ENCODE peak calls at places on chromosomes 1 and 21, in five cellular contexts. One of them, this sample, is unnamed. For H3K36me3 and H3K27me3, the result is how much of the 10 kb centered on the place peaks cover.

GRCh38 chr21:33237446-33237845 is 7.7 kb downstream of the IFNAR2 start:
- DNase-seq in left ventricle myocardium inferior: no peak
- DNase-seq in ovary: no peak
- DNase-seq in mesenchymal stem cell: no peak
- DNase-seq in K562: no peak
- DNase-seq in this sample: no peak

GRCh38 chr1:166479052-166479631 is 312.3 kb upstream of the FAM78B start:
- DNase-seq in left ventricle myocardium inferior: peak
- DNase-seq in ovary: peak
- DNase-seq in mesenchymal stem cell: peak
- DNase-seq in K562: peak
- DNase-seq in this sample: peak

GRCh38 chr1:55329091-55329490 is 113.9 kb upstream of the USP24 start:
- DNase-seq in left ventricle myocardium inferior: peak
- DNase-seq in ovary: no peak
- DNase-seq in mesenchymal stem cell: peak
- DNase-seq in K562: no peak
- DNase-seq in this sample: no peak

GRCh38 chr1:184299076-184299790 is 87.6 kb upstream of the C1orf21 start:
- DNase-seq in left ventricle myocardium inferior: no peak
- DNase-seq in ovary: no peak
- DNase-seq in mesenchymal stem cell: peak
- DNase-seq in K562: no peak
- DNase-seq in this sample: no peak

GRCh38 chr1:70140343-70140742 is 65.0 kb downstream of the LRRC40 start:
- DNase-seq in left ventricle myocardium inferior: no peak
- DNase-seq in ovary: peak
- DNase-seq in mesenchymal stem cell: peak
- DNase-seq in K562: no peak
- DNase-seq in this sample: no peak

GRCh38 chr1:47664356-47664755 is 226.5 kb downstream of the FOXD2 start:
- DNase-seq in left ventricle myocardium inferior: no peak
- DNase-seq in ovary: no peak
- DNase-seq in mesenchymal stem cell: no peak
- DNase-seq in K562: no peak
- DNase-seq in this sample: no peak

GRCh38 chr1:39262802-39263201 is 58.3 kb downstream of the MACF1 start:
- DNase-seq in left ventricle myocardium inferior: no peak
- DNase-seq in ovary: no peak
- DNase-seq in mesenchymal stem cell: peak
- DNase-seq in K562: no peak
- DNase-seq in this sample: no peak

GRCh38 chr21:27693376-27693775 is 726.5 kb upstream of the ADAMTS5 start:
- DNase-seq in left ventricle myocardium inferior: no peak
- DNase-seq in ovary: no peak
- DNase-seq in mesenchymal stem cell: peak
- DNase-seq in K562: no peak
- DNase-seq in this sample: no peak

GRCh38 chr1:221157026-221157761 is 278.0 kb downstream of the HLX start:
- DNase-seq in left ventricle myocardium inferior: no peak
- DNase-seq in ovary: no peak
- DNase-seq in mesenchymal stem cell: no peak
- DNase-seq in K562: no peak
- DNase-seq in this sample: no peak

GRCh38 chr1:115469703-115470476 is 131.8 kb upstream of the NGF start:
- DNase-seq in left ventricle myocardium inferior: peak
- DNase-seq in ovary: peak
- DNase-seq in mesenchymal stem cell: peak
- DNase-seq in K562: peak
- DNase-seq in this sample: peak

GRCh38 chr1:6270432-6270831 is 9.5 kb upstream of the GPR153 start:
- DNase-seq in left ventricle myocardium inferior: no peak
- DNase-seq in ovary: no peak
- DNase-seq in mesenchymal stem cell: no peak
- DNase-seq in K562: no peak
- DNase-seq in this sample: no peak

GRCh38 chr1:109923131-109923945 is 12.7 kb downstream of the CSF1 start:
- DNase-seq in left ventricle myocardium inferior: no peak
- DNase-seq in ovary: peak
- DNase-seq in mesenchymal stem cell: no peak
- DNase-seq in K562: peak
- DNase-seq in this sample: peak

GRCh38 chr21:20215959-20216358 is 782.2 kb upstream of the NCAM2 start:
- DNase-seq in left ventricle myocardium inferior: no peak
- DNase-seq in ovary: no peak
- DNase-seq in mesenchymal stem cell: no peak
- DNase-seq in K562: no peak
- DNase-seq in this sample: no peak

GRCh38 chr21:25360593-25360992 is 246.7 kb downstream of the MRPL39 start:
- DNase-seq in left ventricle myocardium inferior: no peak
- DNase-seq in ovary: no peak
- DNase-seq in mesenchymal stem cell: no peak
- DNase-seq in K562: no peak
- DNase-seq in this sample: no peak

DNA sequence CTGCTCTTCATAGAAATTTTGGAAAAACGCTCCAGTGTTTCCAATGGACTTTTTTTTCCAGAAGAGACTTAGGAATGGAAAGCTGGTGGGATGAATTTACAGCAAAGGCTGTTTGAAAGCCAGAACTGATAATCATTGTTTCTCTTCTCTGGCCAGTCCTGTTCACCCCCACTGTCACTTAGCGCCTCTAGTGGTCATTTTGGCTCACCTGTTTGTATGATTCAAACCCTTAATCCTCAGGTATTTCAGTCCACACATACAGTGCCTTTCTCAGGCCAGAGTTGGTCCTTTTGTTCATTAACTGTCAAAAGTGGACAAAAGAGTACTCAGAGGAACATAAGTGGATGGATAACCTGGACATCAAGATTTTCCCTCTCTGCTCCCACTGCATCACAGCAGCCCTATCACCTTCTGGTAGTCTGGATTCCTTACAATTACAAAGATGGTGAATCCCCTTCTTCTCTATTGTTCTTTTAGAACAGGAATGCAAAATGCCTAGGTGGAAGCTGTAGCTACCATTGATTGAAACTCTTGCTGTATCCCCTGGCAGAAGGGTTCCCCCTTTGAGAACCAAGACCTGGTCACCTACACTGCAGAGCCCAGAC is 177.6 kb upstream of the OLFM3 start:
- DNase-seq in left ventricle myocardium inferior: no peak
- DNase-seq in ovary: no peak
- DNase-seq in mesenchymal stem cell: no peak
- DNase-seq in K562: peak
- DNase-seq in this sample: peak
- H3K36me3 ChIP-seq in left ventricle myocardium inferior: under half
- H3K36me3 ChIP-seq in ovary: under half
- H3K36me3 ChIP-seq in mesenchymal stem cell: under half
- H3K36me3 ChIP-seq in K562: under half
- H3K36me3 ChIP-seq in this sample: under half

GRCh38 chr1:112509005-112509659 is 367 bp downstream of the WNT2B start:
- DNase-seq in left ventricle myocardium inferior: no peak
- DNase-seq in ovary: peak
- DNase-seq in mesenchymal stem cell: peak
- DNase-seq in K562: no peak
- DNase-seq in this sample: no peak
- H3K4me3 ChIP-seq in left ventricle myocardium inferior: peak
- H3K4me3 ChIP-seq in ovary: peak
- H3K4me3 ChIP-seq in mesenchymal stem cell: peak
- H3K4me3 ChIP-seq in K562: no peak
- H3K4me3 ChIP-seq in this sample: peak

GRCh38 chr21:36721817-36722216 is 22.9 kb downstream of the SIM2 start:
- DNase-seq in left ventricle myocardium inferior: no peak
- DNase-seq in ovary: no peak
- DNase-seq in mesenchymal stem cell: no peak
- DNase-seq in K562: no peak
- DNase-seq in this sample: no peak

GRCh38 chr21:36722370-36723368 is 23.8 kb downstream of the SIM2 start:
- DNase-seq in left ventricle myocardium inferior: no peak
- DNase-seq in ovary: no peak
- DNase-seq in mesenchymal stem cell: no peak
- DNase-seq in K562: no peak
- DNase-seq in this sample: no peak

GRCh38 chr21:36719614-36720013 is 20.7 kb downstream of the SIM2 start:
- DNase-seq in left ventricle myocardium inferior: no peak
- DNase-seq in ovary: no peak
- DNase-seq in mesenchymal stem cell: no peak
- DNase-seq in K562: no peak
- DNase-seq in this sample: no peak

GRCh38 chr21:36725793-36726386 is 27.0 kb downstream of the SIM2 start:
- DNase-seq in left ventricle myocardium inferior: no peak
- DNase-seq in ovary: no peak
- DNase-seq in mesenchymal stem cell: no peak
- DNase-seq in K562: no peak
- DNase-seq in this sample: no peak

DNA sequence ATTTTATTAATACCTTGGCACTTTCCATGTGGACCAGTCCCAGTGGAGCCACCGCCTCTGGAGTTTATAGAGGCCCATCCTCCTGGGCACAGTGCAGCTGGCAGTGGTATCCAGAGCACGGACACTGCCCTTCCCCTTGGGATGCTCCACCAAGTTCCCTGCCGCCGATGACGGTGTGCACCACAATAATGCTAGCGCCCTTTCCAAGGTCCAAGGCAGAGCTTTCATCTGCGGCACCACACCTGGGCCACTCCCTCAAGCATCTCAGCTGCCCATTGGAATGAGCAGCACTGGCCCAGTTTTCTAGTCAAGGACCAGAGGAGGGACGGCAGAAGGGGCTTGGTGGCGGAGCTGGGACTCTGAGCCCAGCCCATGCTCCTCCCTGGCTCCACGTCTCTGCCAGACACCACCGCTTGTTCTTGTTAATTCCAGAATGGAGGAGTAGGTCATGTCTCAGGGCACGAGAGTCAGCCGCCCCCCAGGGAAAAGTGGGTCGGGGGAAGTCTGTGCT is 24.5 kb downstream of the SIM2 start:
- DNase-seq in left ventricle myocardium inferior: no peak
- DNase-seq in ovary: no peak
- DNase-seq in mesenchymal stem cell: no peak
- DNase-seq in K562: no peak
- DNase-seq in this sample: no peak
- H3K27me3 ChIP-seq in left ventricle myocardium inferior: half or more
- H3K27me3 ChIP-seq in ovary: under half
- H3K27me3 ChIP-seq in mesenchymal stem cell: under half
- H3K27me3 ChIP-seq in K562: half or more
- H3K27me3 ChIP-seq in this sample: under half

GRCh38 chr1:1040004-1040991 is 20.4 kb downstream of the AGRN start:
- DNase-seq in left ventricle myocardium inferior: peak
- DNase-seq in ovary: peak
- DNase-seq in mesenchymal stem cell: peak
- DNase-seq in K562: peak
- DNase-seq in this sample: peak
- H3K36me3 ChIP-seq in left ventricle myocardium inferior: under half
- H3K36me3 ChIP-seq in ovary: under half
- H3K36me3 ChIP-seq in mesenchymal stem cell: under half
- H3K36me3 ChIP-seq in K562: half or more
- H3K36me3 ChIP-seq in this sample: under half

GRCh38 chr1:63323866-63324778 is 1.8 kb downstream of the FOXD3 start:
- DNase-seq in left ventricle myocardium inferior: no peak
- DNase-seq in ovary: no peak
- DNase-seq in mesenchymal stem cell: no peak
- DNase-seq in K562: no peak
- DNase-seq in this sample: no peak

GRCh38 chr1:63326106-63326472 is 3.7 kb downstream of the FOXD3 start:
- DNase-seq in left ventricle myocardium inferior: no peak
- DNase-seq in ovary: no peak
- DNase-seq in mesenchymal stem cell: no peak
- DNase-seq in K562: no peak
- DNase-seq in this sample: peak

GRCh38 chr1:63322944-63323865 is 838 bp downstream of the FOXD3 start:
- DNase-seq in left ventricle myocardium inferior: no peak
- DNase-seq in ovary: no peak
- DNase-seq in mesenchymal stem cell: no peak
- DNase-seq in K562: no peak
- DNase-seq in this sample: peak

GRCh38 chr1:63326473-63327380 is 4.4 kb downstream of the FOXD3 start:
- DNase-seq in left ventricle myocardium inferior: no peak
- DNase-seq in ovary: no peak
- DNase-seq in mesenchymal stem cell: no peak
- DNase-seq in K562: no peak
- DNase-seq in this sample: peak

DNA sequence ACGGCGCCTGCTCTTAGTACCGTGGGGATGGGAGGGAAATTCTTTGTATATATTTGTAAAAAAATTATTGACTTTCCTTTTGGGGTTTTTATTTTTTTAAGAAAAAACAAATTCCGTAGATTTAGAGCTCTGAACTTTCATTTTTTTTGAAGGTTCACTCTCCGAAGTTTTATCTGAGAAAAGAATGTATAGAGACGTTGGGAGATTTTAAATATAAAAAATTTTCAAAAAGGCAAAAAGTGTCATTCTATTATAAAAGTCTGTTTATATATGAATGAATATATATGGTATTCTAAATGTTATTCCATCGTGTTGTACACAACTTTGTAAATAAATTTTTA is 2.4 kb downstream of the FOXD3 start:
- DNase-seq in left ventricle myocardium inferior: no peak
- DNase-seq in ovary: no peak
- DNase-seq in mesenchymal stem cell: no peak
- DNase-seq in K562: no peak
- DNase-seq in this sample: no peak
- H3K4me3 ChIP-seq in left ventricle myocardium inferior: peak
- H3K4me3 ChIP-seq in ovary: no peak
- H3K4me3 ChIP-seq in mesenchymal stem cell: no peak
- H3K4me3 ChIP-seq in K562: no peak
- H3K4me3 ChIP-seq in this sample: peak

GRCh38 chr1:18190598-18190997 is 83.0 kb downstream of the IGSF21 start:
- DNase-seq in left ventricle myocardium inferior: no peak
- DNase-seq in ovary: no peak
- DNase-seq in mesenchymal stem cell: no peak
- DNase-seq in K562: no peak
- DNase-seq in this sample: no peak

GRCh38 chr1:18192182-18192581 is 84.6 kb downstream of the IGSF21 start:
- DNase-seq in left ventricle myocardium inferior: no peak
- DNase-seq in ovary: no peak
- DNase-seq in mesenchymal stem cell: no peak
- DNase-seq in K562: no peak
- DNase-seq in this sample: no peak

GRCh38 chr1:18191868-18192155 is 84.2 kb downstream of the IGSF21 start:
- DNase-seq in left ventricle myocardium inferior: no peak
- DNase-seq in ovary: no peak
- DNase-seq in mesenchymal stem cell: no peak
- DNase-seq in K562: no peak
- DNase-seq in this sample: no peak

GRCh38 chr1:18192974-18193373 is 85.4 kb downstream of the IGSF21 start:
- DNase-seq in left ventricle myocardium inferior: no peak
- DNase-seq in ovary: no peak
- DNase-seq in mesenchymal stem cell: no peak
- DNase-seq in K562: no peak
- DNase-seq in this sample: no peak

GRCh38 chr1:18191037-18191867 is 83.7 kb downstream of the IGSF21 start:
- DNase-seq in left ventricle myocardium inferior: no peak
- DNase-seq in ovary: no peak
- DNase-seq in mesenchymal stem cell: no peak
- DNase-seq in K562: no peak
- DNase-seq in this sample: no peak
- H3K27me3 ChIP-seq in left ventricle myocardium inferior: half or more
- H3K27me3 ChIP-seq in ovary: under half
- H3K27me3 ChIP-seq in mesenchymal stem cell: under half
- H3K27me3 ChIP-seq in K562: under half
- H3K27me3 ChIP-seq in this sample: under half

GRCh38 chr1:93108335-93108734 is 29.3 kb downstream of the MTF2 start:
- DNase-seq in left ventricle myocardium inferior: no peak
- DNase-seq in ovary: no peak
- DNase-seq in mesenchymal stem cell: no peak
- DNase-seq in K562: no peak
- DNase-seq in this sample: no peak
- H3K36me3 ChIP-seq in left ventricle myocardium inferior: under half
- H3K36me3 ChIP-seq in ovary: under half
- H3K36me3 ChIP-seq in mesenchymal stem cell: under half
- H3K36me3 ChIP-seq in K562: half or more
- H3K36me3 ChIP-seq in this sample: under half